ENCODE peak calls at places on chromosomes 5 and 9, in eight cellular contexts. One of them, this sample, is unnamed.

GRCh38 chr5:74408150-74409043 is 232.1 kb downstream of the ENC1 start:
- DNase-seq in glutamatergic neuron: no peak
- DNase-seq in CD8-positive, alpha-beta T cell: no peak
- DNase-seq in KG1: no peak
- DNase-seq in pancreas: no peak
- DNase-seq in bronchial epithelial cell: peak
- DNase-seq in stimulated activated CD4-positive, alpha-beta T cell treated with anti-CD3 and anti-CD28 coated beads, Interleukin-15, amount 100 ng/mL, for 1 hour: no peak
- DNase-seq in cardiac fibroblast: no peak
- DNase-seq in this sample: no peak

GRCh38 chr9:105994970-105995369 is 300.6 kb downstream of the TMEM38B start:
- DNase-seq in glutamatergic neuron: peak
- DNase-seq in CD8-positive, alpha-beta T cell: no peak
- DNase-seq in KG1: no peak
- DNase-seq in pancreas: no peak
- DNase-seq in bronchial epithelial cell: peak
- DNase-seq in stimulated activated CD4-positive, alpha-beta T cell treated with anti-CD3 and anti-CD28 coated beads, Interleukin-15, amount 100 ng/mL, for 1 hour: no peak
- DNase-seq in cardiac fibroblast: no peak
- DNase-seq in this sample: no peak

GRCh38 chr5:172235827-172236749 is 42.1 kb downstream of the EFCAB9 start:
- DNase-seq in glutamatergic neuron: no peak
- DNase-seq in CD8-positive, alpha-beta T cell: no peak
- DNase-seq in KG1: no peak
- DNase-seq in pancreas: no peak
- DNase-seq in bronchial epithelial cell: no peak
- DNase-seq in stimulated activated CD4-positive, alpha-beta T cell treated with anti-CD3 and anti-CD28 coated beads, Interleukin-15, amount 100 ng/mL, for 1 hour: no peak
- DNase-seq in cardiac fibroblast: no peak
- DNase-seq in this sample: no peak

GRCh38 chr5:96294887-96295209 is 138.2 kb downstream of the PCSK1 start:
- DNase-seq in glutamatergic neuron: no peak
- DNase-seq in CD8-positive, alpha-beta T cell: no peak
- DNase-seq in KG1: no peak
- DNase-seq in pancreas: no peak
- DNase-seq in bronchial epithelial cell: no peak
- DNase-seq in stimulated activated CD4-positive, alpha-beta T cell treated with anti-CD3 and anti-CD28 coated beads, Interleukin-15, amount 100 ng/mL, for 1 hour: no peak
- DNase-seq in cardiac fibroblast: no peak
- DNase-seq in this sample: no peak

GRCh38 chr5:54360925-54361662 is 50.7 kb upstream of the ARL15 start:
- DNase-seq in glutamatergic neuron: no peak
- DNase-seq in CD8-positive, alpha-beta T cell: no peak
- DNase-seq in KG1: no peak
- DNase-seq in pancreas: no peak
- DNase-seq in bronchial epithelial cell: no peak
- DNase-seq in stimulated activated CD4-positive, alpha-beta T cell treated with anti-CD3 and anti-CD28 coated beads, Interleukin-15, amount 100 ng/mL, for 1 hour: no peak
- DNase-seq in cardiac fibroblast: no peak
- DNase-seq in this sample: peak

GRCh38 chr5:127976991-127977717 is 106.4 kb upstream of the SLC12A2 start:
- DNase-seq in glutamatergic neuron: no peak
- DNase-seq in CD8-positive, alpha-beta T cell: no peak
- DNase-seq in KG1: no peak
- DNase-seq in pancreas: no peak
- DNase-seq in bronchial epithelial cell: no peak
- DNase-seq in stimulated activated CD4-positive, alpha-beta T cell treated with anti-CD3 and anti-CD28 coated beads, Interleukin-15, amount 100 ng/mL, for 1 hour: no peak
- DNase-seq in cardiac fibroblast: no peak
- DNase-seq in this sample: no peak

GRCh38 chr5:60455589-60455988 is 244.4 kb downstream of the DEPDC1B start:
- DNase-seq in glutamatergic neuron: no peak
- DNase-seq in CD8-positive, alpha-beta T cell: no peak
- DNase-seq in KG1: no peak
- DNase-seq in pancreas: no peak
- DNase-seq in bronchial epithelial cell: peak
- DNase-seq in stimulated activated CD4-positive, alpha-beta T cell treated with anti-CD3 and anti-CD28 coated beads, Interleukin-15, amount 100 ng/mL, for 1 hour: no peak
- DNase-seq in cardiac fibroblast: no peak
- DNase-seq in this sample: no peak

GRCh38 chr5:32280656-32281081 is 32.1 kb downstream of the MTMR12 start:
- DNase-seq in glutamatergic neuron: no peak
- DNase-seq in CD8-positive, alpha-beta T cell: no peak
- DNase-seq in KG1: no peak
- DNase-seq in pancreas: no peak
- DNase-seq in bronchial epithelial cell: no peak
- DNase-seq in stimulated activated CD4-positive, alpha-beta T cell treated with anti-CD3 and anti-CD28 coated beads, Interleukin-15, amount 100 ng/mL, for 1 hour: no peak
- DNase-seq in cardiac fibroblast: no peak
- DNase-seq in this sample: no peak

GRCh38 chr5:64074533-64074932 is 91.1 kb upstream of the RNF180 start:
- DNase-seq in glutamatergic neuron: no peak
- DNase-seq in CD8-positive, alpha-beta T cell: no peak
- DNase-seq in KG1: no peak
- DNase-seq in pancreas: no peak
- DNase-seq in bronchial epithelial cell: peak
- DNase-seq in stimulated activated CD4-positive, alpha-beta T cell treated with anti-CD3 and anti-CD28 coated beads, Interleukin-15, amount 100 ng/mL, for 1 hour: no peak
- DNase-seq in cardiac fibroblast: peak
- DNase-seq in this sample: no peak

GRCh38 chr9:20395671-20396070 is 226.6 kb downstream of the MLLT3 start:
- DNase-seq in glutamatergic neuron: no peak
- DNase-seq in CD8-positive, alpha-beta T cell: no peak
- DNase-seq in KG1: no peak
- DNase-seq in pancreas: no peak
- DNase-seq in bronchial epithelial cell: no peak
- DNase-seq in stimulated activated CD4-positive, alpha-beta T cell treated with anti-CD3 and anti-CD28 coated beads, Interleukin-15, amount 100 ng/mL, for 1 hour: no peak
- DNase-seq in cardiac fibroblast: no peak
- DNase-seq in this sample: no peak

GRCh38 chr5:73120222-73121108 is at the start of gene TMEM171:
- DNase-seq in glutamatergic neuron: peak
- DNase-seq in CD8-positive, alpha-beta T cell: no peak
- DNase-seq in KG1: no peak
- DNase-seq in pancreas: peak
- DNase-seq in bronchial epithelial cell: peak
- DNase-seq in stimulated activated CD4-positive, alpha-beta T cell treated with anti-CD3 and anti-CD28 coated beads, Interleukin-15, amount 100 ng/mL, for 1 hour: no peak
- DNase-seq in cardiac fibroblast: peak
- DNase-seq in this sample: peak

GRCh38 chr5:125043781-125044391 is 297.4 kb upstream of the ZNF608 start:
- DNase-seq in glutamatergic neuron: no peak
- DNase-seq in CD8-positive, alpha-beta T cell: no peak
- DNase-seq in KG1: no peak
- DNase-seq in pancreas: peak
- DNase-seq in bronchial epithelial cell: peak
- DNase-seq in stimulated activated CD4-positive, alpha-beta T cell treated with anti-CD3 and anti-CD28 coated beads, Interleukin-15, amount 100 ng/mL, for 1 hour: no peak
- DNase-seq in cardiac fibroblast: peak
- DNase-seq in this sample: peak

GRCh38 chr9:114339130-114339908 is 9.7 kb downstream of the ORM2 start:
- DNase-seq in glutamatergic neuron: peak
- DNase-seq in CD8-positive, alpha-beta T cell: peak
- DNase-seq in KG1: no peak
- DNase-seq in pancreas: peak
- DNase-seq in bronchial epithelial cell: no peak
- DNase-seq in stimulated activated CD4-positive, alpha-beta T cell treated with anti-CD3 and anti-CD28 coated beads, Interleukin-15, amount 100 ng/mL, for 1 hour: peak
- DNase-seq in cardiac fibroblast: peak
- DNase-seq in this sample: peak

GRCh38 chr9:64773491-64773931 is 511.5 kb downstream of the FOXD4L5 start:
- DNase-seq in glutamatergic neuron: peak
- DNase-seq in CD8-positive, alpha-beta T cell: no peak
- DNase-seq in KG1: no peak
- DNase-seq in pancreas: no peak
- DNase-seq in bronchial epithelial cell: no peak
- DNase-seq in stimulated activated CD4-positive, alpha-beta T cell treated with anti-CD3 and anti-CD28 coated beads, Interleukin-15, amount 100 ng/mL, for 1 hour: no peak
- DNase-seq in cardiac fibroblast: no peak
- DNase-seq in this sample: no peak

GRCh38 chr5:76175051-76175666 is 92.0 kb downstream of the SV2C start:
- DNase-seq in glutamatergic neuron: peak
- DNase-seq in CD8-positive, alpha-beta T cell: peak
- DNase-seq in KG1: peak
- DNase-seq in pancreas: peak
- DNase-seq in bronchial epithelial cell: peak
- DNase-seq in stimulated activated CD4-positive, alpha-beta T cell treated with anti-CD3 and anti-CD28 coated beads, Interleukin-15, amount 100 ng/mL, for 1 hour: peak
- DNase-seq in cardiac fibroblast: peak
- DNase-seq in this sample: no peak

GRCh38 chr5:62824936-62825335 is 246.3 kb downstream of the LRRC70 start:
- DNase-seq in glutamatergic neuron: no peak
- DNase-seq in CD8-positive, alpha-beta T cell: no peak
- DNase-seq in KG1: no peak
- DNase-seq in pancreas: no peak
- DNase-seq in bronchial epithelial cell: no peak
- DNase-seq in stimulated activated CD4-positive, alpha-beta T cell treated with anti-CD3 and anti-CD28 coated beads, Interleukin-15, amount 100 ng/mL, for 1 hour: no peak
- DNase-seq in cardiac fibroblast: no peak
- DNase-seq in this sample: no peak

GRCh38 chr5:95533761-95534160 is 21.0 kb downstream of the SKIC3 start:
- DNase-seq in glutamatergic neuron: no peak
- DNase-seq in CD8-positive, alpha-beta T cell: no peak
- DNase-seq in KG1: no peak
- DNase-seq in pancreas: no peak
- DNase-seq in bronchial epithelial cell: no peak
- DNase-seq in stimulated activated CD4-positive, alpha-beta T cell treated with anti-CD3 and anti-CD28 coated beads, Interleukin-15, amount 100 ng/mL, for 1 hour: no peak
- DNase-seq in cardiac fibroblast: no peak
- DNase-seq in this sample: no peak

GRCh38 chr9:123893831-123894460 is 36.0 kb downstream of the DENND1A start:
- DNase-seq in glutamatergic neuron: no peak
- DNase-seq in CD8-positive, alpha-beta T cell: no peak
- DNase-seq in KG1: no peak
- DNase-seq in pancreas: no peak
- DNase-seq in bronchial epithelial cell: peak
- DNase-seq in stimulated activated CD4-positive, alpha-beta T cell treated with anti-CD3 and anti-CD28 coated beads, Interleukin-15, amount 100 ng/mL, for 1 hour: no peak
- DNase-seq in cardiac fibroblast: peak
- DNase-seq in this sample: peak

GRCh38 chr5:1202026-1202797 is 817 bp downstream of the SLC6A19 start:
- DNase-seq in glutamatergic neuron: peak
- DNase-seq in CD8-positive, alpha-beta T cell: no peak
- DNase-seq in KG1: no peak
- DNase-seq in pancreas: no peak
- DNase-seq in bronchial epithelial cell: no peak
- DNase-seq in stimulated activated CD4-positive, alpha-beta T cell treated with anti-CD3 and anti-CD28 coated beads, Interleukin-15, amount 100 ng/mL, for 1 hour: no peak
- DNase-seq in cardiac fibroblast: no peak
- DNase-seq in this sample: no peak

GRCh38 chr5:132822650-132823480 is 7.6 kb downstream of the SHROOM1 start:
- DNase-seq in glutamatergic neuron: peak
- DNase-seq in CD8-positive, alpha-beta T cell: no peak
- DNase-seq in KG1: no peak
- DNase-seq in pancreas: peak
- DNase-seq in bronchial epithelial cell: peak
- DNase-seq in stimulated activated CD4-positive, alpha-beta T cell treated with anti-CD3 and anti-CD28 coated beads, Interleukin-15, amount 100 ng/mL, for 1 hour: no peak
- DNase-seq in cardiac fibroblast: peak
- DNase-seq in this sample: no peak

GRCh38 chr9:114804504-114804903 is 1.3 kb downstream of the TNFSF15 start:
- DNase-seq in glutamatergic neuron: no peak
- DNase-seq in CD8-positive, alpha-beta T cell: no peak
- DNase-seq in KG1: no peak
- DNase-seq in pancreas: peak
- DNase-seq in bronchial epithelial cell: peak
- DNase-seq in stimulated activated CD4-positive, alpha-beta T cell treated with anti-CD3 and anti-CD28 coated beads, Interleukin-15, amount 100 ng/mL, for 1 hour: no peak
- DNase-seq in cardiac fibroblast: peak
- DNase-seq in this sample: peak

GRCh38 chr5:113331201-113331551 is 103.6 kb downstream of the TSSK1B start:
- DNase-seq in glutamatergic neuron: no peak
- DNase-seq in CD8-positive, alpha-beta T cell: no peak
- DNase-seq in KG1: no peak
- DNase-seq in pancreas: no peak
- DNase-seq in bronchial epithelial cell: no peak
- DNase-seq in stimulated activated CD4-positive, alpha-beta T cell treated with anti-CD3 and anti-CD28 coated beads, Interleukin-15, amount 100 ng/mL, for 1 hour: no peak
- DNase-seq in cardiac fibroblast: peak
- DNase-seq in this sample: peak